ENCODE peak calls at places on chromosome 1, in nine cellular contexts. One of them, this sample, is unnamed.

GRCh38 chr1:31376374-31377134 is 3.7 kb upstream of the FABP3 start:
- DNase-seq in GM23338: peak
- DNase-seq in BE2C: peak
- DNase-seq in Calu3: no peak
- DNase-seq in tibial nerve: no peak
- DNase-seq in transverse colon: no peak
- DNase-seq in dorsolateral prefrontal cortex: peak
- DNase-seq in NB4: no peak
- DNase-seq in lower leg skin: peak
- DNase-seq in this sample: peak

GRCh38 chr1:27633298-27633610 is 1.7 kb downstream of the FGR start:
- DNase-seq in GM23338: no peak
- DNase-seq in NB4: no peak
- DNase-seq in lower leg skin: no peak
- DNase-seq in dorsolateral prefrontal cortex: no peak
- DNase-seq in BE2C: no peak
- DNase-seq in transverse colon: no peak
- DNase-seq in tibial nerve: no peak
- DNase-seq in Calu3: no peak
- DNase-seq in this sample: no peak

GRCh38 chr1:64295136-64295535 is 91.7 kb downstream of the UBE2U start:
- DNase-seq in lower leg skin: no peak
- DNase-seq in GM23338: no peak
- DNase-seq in BE2C: no peak
- DNase-seq in tibial nerve: no peak
- DNase-seq in Calu3: no peak
- DNase-seq in dorsolateral prefrontal cortex: no peak
- DNase-seq in NB4: no peak
- DNase-seq in transverse colon: no peak
- DNase-seq in this sample: no peak

GRCh38 chr1:163820748-163821147 is 499.0 kb downstream of the NUF2 start:
- DNase-seq in BE2C: no peak
- DNase-seq in GM23338: peak
- DNase-seq in Calu3: no peak
- DNase-seq in dorsolateral prefrontal cortex: no peak
- DNase-seq in transverse colon: no peak
- DNase-seq in NB4: no peak
- DNase-seq in lower leg skin: no peak
- DNase-seq in tibial nerve: no peak
- DNase-seq in this sample: no peak

GRCh38 chr1:229270547-229271447 is at the start of gene RAB4A:
- DNase-seq in tibial nerve: peak
- DNase-seq in GM23338: peak
- DNase-seq in BE2C: peak
- DNase-seq in transverse colon: peak
- DNase-seq in Calu3: peak
- DNase-seq in dorsolateral prefrontal cortex: peak
- DNase-seq in lower leg skin: peak
- DNase-seq in NB4: peak
- DNase-seq in this sample: peak

GRCh38 chr1:31183927-31184554 is 55.6 kb downstream of the NKAIN1 start:
- DNase-seq in transverse colon: peak
- DNase-seq in NB4: peak
- DNase-seq in BE2C: peak
- DNase-seq in lower leg skin: no peak
- DNase-seq in dorsolateral prefrontal cortex: peak
- DNase-seq in GM23338: peak
- DNase-seq in tibial nerve: peak
- DNase-seq in Calu3: peak
- DNase-seq in this sample: peak

GRCh38 chr1:240877605-240878004 is 265.6 kb upstream of the GREM2 start:
- DNase-seq in BE2C: no peak
- DNase-seq in lower leg skin: no peak
- DNase-seq in transverse colon: no peak
- DNase-seq in GM23338: no peak
- DNase-seq in tibial nerve: no peak
- DNase-seq in Calu3: no peak
- DNase-seq in dorsolateral prefrontal cortex: no peak
- DNase-seq in NB4: no peak
- DNase-seq in this sample: no peak

GRCh38 chr1:46186076-46186475 is 9.8 kb upstream of the P3R3URF start:
- DNase-seq in Calu3: no peak
- DNase-seq in lower leg skin: no peak
- DNase-seq in NB4: no peak
- DNase-seq in GM23338: no peak
- DNase-seq in tibial nerve: no peak
- DNase-seq in transverse colon: no peak
- DNase-seq in dorsolateral prefrontal cortex: no peak
- DNase-seq in BE2C: no peak
- DNase-seq in this sample: no peak

GRCh38 chr1:87329756-87330200 is 1.1 kb downstream of the LMO4 start:
- DNase-seq in tibial nerve: no peak
- DNase-seq in transverse colon: no peak
- DNase-seq in BE2C: no peak
- DNase-seq in Calu3: no peak
- DNase-seq in dorsolateral prefrontal cortex: no peak
- DNase-seq in lower leg skin: no peak
- DNase-seq in NB4: peak
- DNase-seq in GM23338: no peak
- DNase-seq in this sample: no peak

GRCh38 chr1:195075973-195076372 is 1532.3 kb downstream of the KCNT2 start:
- DNase-seq in Calu3: no peak
- DNase-seq in transverse colon: no peak
- DNase-seq in tibial nerve: no peak
- DNase-seq in NB4: no peak
- DNase-seq in dorsolateral prefrontal cortex: no peak
- DNase-seq in GM23338: no peak
- DNase-seq in lower leg skin: no peak
- DNase-seq in BE2C: no peak
- DNase-seq in this sample: no peak

GRCh38 chr1:65221638-65222421 is 73.8 kb downstream of the AK4 start:
- DNase-seq in tibial nerve: no peak
- DNase-seq in GM23338: no peak
- DNase-seq in transverse colon: no peak
- DNase-seq in lower leg skin: no peak
- DNase-seq in Calu3: no peak
- DNase-seq in BE2C: no peak
- DNase-seq in dorsolateral prefrontal cortex: no peak
- DNase-seq in NB4: no peak
- DNase-seq in this sample: no peak

GRCh38 chr1:25587290-25587689 is 29.3 kb upstream of the MAN1C1 start:
- DNase-seq in lower leg skin: no peak
- DNase-seq in NB4: no peak
- DNase-seq in GM23338: no peak
- DNase-seq in transverse colon: no peak
- DNase-seq in tibial nerve: no peak
- DNase-seq in dorsolateral prefrontal cortex: no peak
- DNase-seq in Calu3: no peak
- DNase-seq in BE2C: no peak
- DNase-seq in this sample: no peak

GRCh38 chr1:25586181-25586588 is 30.4 kb upstream of the MAN1C1 start:
- DNase-seq in GM23338: peak
- DNase-seq in lower leg skin: no peak
- DNase-seq in dorsolateral prefrontal cortex: no peak
- DNase-seq in tibial nerve: no peak
- DNase-seq in transverse colon: no peak
- DNase-seq in Calu3: no peak
- DNase-seq in BE2C: peak
- DNase-seq in NB4: no peak
- DNase-seq in this sample: no peak

GRCh38 chr1:25594971-25595370 is 21.6 kb upstream of the MAN1C1 start:
- DNase-seq in Calu3: no peak
- DNase-seq in NB4: no peak
- DNase-seq in lower leg skin: no peak
- DNase-seq in BE2C: no peak
- DNase-seq in dorsolateral prefrontal cortex: no peak
- DNase-seq in tibial nerve: no peak
- DNase-seq in GM23338: no peak
- DNase-seq in transverse colon: no peak
- DNase-seq in this sample: no peak

GRCh38 chr1:25590096-25590824 is 26.3 kb upstream of the MAN1C1 start:
- DNase-seq in NB4: peak
- DNase-seq in transverse colon: no peak
- DNase-seq in lower leg skin: no peak
- DNase-seq in dorsolateral prefrontal cortex: no peak
- DNase-seq in GM23338: no peak
- DNase-seq in Calu3: no peak
- DNase-seq in tibial nerve: peak
- DNase-seq in BE2C: peak
- DNase-seq in this sample: no peak
- TF ChIP-seq CTCF in NB4: no peak
- TF ChIP-seq CTCF in transverse colon: peak
- TF ChIP-seq CTCF in lower leg skin: no peak
- TF ChIP-seq CTCF in dorsolateral prefrontal cortex: no peak
- TF ChIP-seq CTCF in GM23338: no peak
- TF ChIP-seq CTCF in Calu3: no peak
- TF ChIP-seq CTCF in tibial nerve: no peak
- TF ChIP-seq CTCF in BE2C: peak
- TF ChIP-seq CTCF in this sample: no peak

GRCh38 chr1:232830661-232831060 is 25.4 kb downstream of the MAP10 start:
- DNase-seq in tibial nerve: no peak
- DNase-seq in Calu3: no peak
- DNase-seq in NB4: no peak
- DNase-seq in lower leg skin: no peak
- DNase-seq in GM23338: no peak
- DNase-seq in dorsolateral prefrontal cortex: no peak
- DNase-seq in transverse colon: no peak
- DNase-seq in BE2C: no peak
- DNase-seq in this sample: no peak

GRCh38 chr1:232833966-232834535 is 28.8 kb downstream of the MAP10 start:
- DNase-seq in transverse colon: no peak
- DNase-seq in GM23338: no peak
- DNase-seq in BE2C: no peak
- DNase-seq in dorsolateral prefrontal cortex: no peak
- DNase-seq in tibial nerve: no peak
- DNase-seq in lower leg skin: no peak
- DNase-seq in NB4: no peak
- DNase-seq in Calu3: no peak
- DNase-seq in this sample: no peak

GRCh38 chr1:232837085-232837484 is 31.9 kb downstream of the MAP10 start:
- DNase-seq in dorsolateral prefrontal cortex: no peak
- DNase-seq in BE2C: no peak
- DNase-seq in Calu3: no peak
- DNase-seq in NB4: no peak
- DNase-seq in lower leg skin: no peak
- DNase-seq in GM23338: no peak
- DNase-seq in transverse colon: no peak
- DNase-seq in tibial nerve: no peak
- DNase-seq in this sample: no peak

GRCh38 chr1:232826318-232826717 is 21.1 kb downstream of the MAP10 start:
- DNase-seq in transverse colon: no peak
- DNase-seq in GM23338: no peak
- DNase-seq in lower leg skin: no peak
- DNase-seq in BE2C: no peak
- DNase-seq in NB4: no peak
- DNase-seq in tibial nerve: no peak
- DNase-seq in Calu3: no peak
- DNase-seq in dorsolateral prefrontal cortex: no peak
- DNase-seq in this sample: no peak

GRCh38 chr1:232831895-232832294 is 26.7 kb downstream of the MAP10 start:
- DNase-seq in GM23338: no peak
- DNase-seq in transverse colon: no peak
- DNase-seq in Calu3: no peak
- DNase-seq in BE2C: no peak
- DNase-seq in lower leg skin: no peak
- DNase-seq in NB4: no peak
- DNase-seq in dorsolateral prefrontal cortex: no peak
- DNase-seq in tibial nerve: no peak
- DNase-seq in this sample: no peak
- TF ChIP-seq CTCF in GM23338: no peak
- TF ChIP-seq CTCF in transverse colon: no peak
- TF ChIP-seq CTCF in Calu3: no peak
- TF ChIP-seq CTCF in BE2C: no peak
- TF ChIP-seq CTCF in lower leg skin: no peak
- TF ChIP-seq CTCF in NB4: no peak
- TF ChIP-seq CTCF in dorsolateral prefrontal cortex: no peak
- TF ChIP-seq CTCF in tibial nerve: no peak
- TF ChIP-seq CTCF in this sample: no peak

GRCh38 chr1:245124241-245124640 is 30.5 kb upstream of the KIF26B start:
- DNase-seq in GM23338: no peak
- DNase-seq in BE2C: no peak
- DNase-seq in dorsolateral prefrontal cortex: no peak
- DNase-seq in NB4: no peak
- DNase-seq in transverse colon: no peak
- DNase-seq in lower leg skin: no peak
- DNase-seq in Calu3: no peak
- DNase-seq in tibial nerve: no peak
- DNase-seq in this sample: no peak

GRCh38 chr1:245118806-245119205 is 36.0 kb upstream of the KIF26B start:
- DNase-seq in tibial nerve: no peak
- DNase-seq in NB4: no peak
- DNase-seq in transverse colon: no peak
- DNase-seq in dorsolateral prefrontal cortex: no peak
- DNase-seq in Calu3: no peak
- DNase-seq in BE2C: no peak
- DNase-seq in GM23338: no peak
- DNase-seq in lower leg skin: no peak
- DNase-seq in this sample: no peak

GRCh38 chr1:245124644-245125043 is 30.1 kb upstream of the KIF26B start:
- DNase-seq in BE2C: no peak
- DNase-seq in dorsolateral prefrontal cortex: no peak
- DNase-seq in GM23338: peak
- DNase-seq in NB4: no peak
- DNase-seq in Calu3: no peak
- DNase-seq in lower leg skin: no peak
- DNase-seq in transverse colon: no peak
- DNase-seq in tibial nerve: no peak
- DNase-seq in this sample: no peak

GRCh38 chr1:245118066-245118465 is 36.7 kb upstream of the KIF26B start:
- DNase-seq in GM23338: no peak
- DNase-seq in tibial nerve: no peak
- DNase-seq in NB4: no peak
- DNase-seq in transverse colon: no peak
- DNase-seq in BE2C: no peak
- DNase-seq in lower leg skin: no peak
- DNase-seq in Calu3: no peak
- DNase-seq in dorsolateral prefrontal cortex: no peak
- DNase-seq in this sample: no peak

DNA sequence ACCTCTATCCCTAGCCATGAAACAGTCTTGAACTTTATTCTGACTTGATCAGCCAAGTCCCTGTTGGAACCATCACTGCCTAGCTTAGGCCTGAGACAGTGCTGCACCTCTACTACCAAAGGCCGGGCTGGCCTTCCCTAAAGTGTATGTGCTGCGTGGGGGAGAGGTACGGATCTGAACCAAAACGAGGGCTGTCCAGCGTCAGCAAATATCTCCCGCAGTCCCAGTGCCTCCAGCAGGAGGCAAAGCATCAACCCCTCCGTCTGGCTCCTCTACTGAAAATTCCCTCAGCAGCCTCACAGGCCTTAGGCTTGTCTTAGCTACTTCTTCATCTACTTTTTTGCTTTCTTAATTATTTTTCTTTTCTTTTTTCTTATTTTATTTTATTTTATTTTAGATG is 33.3 kb upstream of the KIF26B start:
- DNase-seq in BE2C: no peak
- DNase-seq in transverse colon: no peak
- DNase-seq in NB4: no peak
- DNase-seq in Calu3: no peak
- DNase-seq in GM23338: peak
- DNase-seq in lower leg skin: no peak
- DNase-seq in tibial nerve: no peak
- DNase-seq in dorsolateral prefrontal cortex: no peak
- DNase-seq in this sample: no peak
- TF ChIP-seq CTCF in BE2C: peak
- TF ChIP-seq CTCF in transverse colon: no peak
- TF ChIP-seq CTCF in NB4: no peak
- TF ChIP-seq CTCF in Calu3: no peak
- TF ChIP-seq CTCF in GM23338: peak
- TF ChIP-seq CTCF in lower leg skin: no peak
- TF ChIP-seq CTCF in tibial nerve: no peak
- TF ChIP-seq CTCF in dorsolateral prefrontal cortex: no peak
- TF ChIP-seq CTCF in this sample: no peak

GRCh38 chr1:23657659-23658275 is 33.8 kb upstream of the RPL11 start:
- DNase-seq in tibial nerve: peak
- DNase-seq in lower leg skin: no peak
- DNase-seq in NB4: peak
- DNase-seq in dorsolateral prefrontal cortex: no peak
- DNase-seq in Calu3: peak
- DNase-seq in transverse colon: peak
- DNase-seq in GM23338: peak
- DNase-seq in BE2C: peak
- DNase-seq in this sample: peak
- TF ChIP-seq CTCF in tibial nerve: peak
- TF ChIP-seq CTCF in lower leg skin: no peak
- TF ChIP-seq CTCF in NB4: peak
- TF ChIP-seq CTCF in dorsolateral prefrontal cortex: peak
- TF ChIP-seq CTCF in Calu3: peak
- TF ChIP-seq CTCF in transverse colon: peak
- TF ChIP-seq CTCF in GM23338: peak
- TF ChIP-seq CTCF in BE2C: peak
- TF ChIP-seq CTCF in this sample: peak